ENCODE peak calls at places on chromosomes 2 and 18, in four cellular contexts. One of them, this sample, is unnamed.

GRCh38 chr2:38409136-38409903 is 32.2 kb upstream of the ATL2 start:
- DNase-seq in PC-9: peak
- DNase-seq in astrocyte of the spinal cord: no peak
- DNase-seq in WTC11: no peak
- DNase-seq in this sample: no peak

GRCh38 chr18:40371673-40372072 is 1583.4 kb upstream of the PIK3C3 start:
- DNase-seq in WTC11: no peak
- DNase-seq in astrocyte of the spinal cord: peak
- DNase-seq in PC-9: no peak
- DNase-seq in this sample: no peak

GRCh38 chr18:22591231-22591630 is 173.5 kb upstream of the CTAGE1 start:
- DNase-seq in PC-9: no peak
- DNase-seq in astrocyte of the spinal cord: peak
- DNase-seq in WTC11: no peak
- DNase-seq in this sample: no peak

GRCh38 chr2:68925298-68925885 is 27.3 kb downstream of the GKN2 start:
- DNase-seq in PC-9: peak
- DNase-seq in WTC11: peak
- DNase-seq in astrocyte of the spinal cord: peak
- DNase-seq in this sample: no peak

GRCh38 chr18:11156977-11157376 is 7.6 kb upstream of the PIEZO2 start:
- DNase-seq in astrocyte of the spinal cord: no peak
- DNase-seq in PC-9: no peak
- DNase-seq in WTC11: no peak
- DNase-seq in this sample: no peak

GRCh38 chr2:232900811-232901701 is 31.0 kb downstream of the SNORC start:
- DNase-seq in astrocyte of the spinal cord: no peak
- DNase-seq in WTC11: no peak
- DNase-seq in PC-9: no peak
- DNase-seq in this sample: no peak

GRCh38 chr2:111716901-111717635 is 166.9 kb downstream of the ANAPC1 start:
- DNase-seq in PC-9: no peak
- DNase-seq in astrocyte of the spinal cord: no peak
- DNase-seq in WTC11: no peak
- DNase-seq in this sample: no peak

GRCh38 chr2:12008425-12009061 is 262.1 kb downstream of the LPIN1 start:
- DNase-seq in astrocyte of the spinal cord: peak
- DNase-seq in WTC11: no peak
- DNase-seq in PC-9: peak
- DNase-seq in this sample: no peak

GRCh38 chr2:19649107-19649506 is 252.7 kb downstream of the TTC32 start:
- DNase-seq in PC-9: no peak
- DNase-seq in WTC11: no peak
- DNase-seq in astrocyte of the spinal cord: peak
- DNase-seq in this sample: no peak

GRCh38 chr2:40105593-40105992 is 326.5 kb upstream of the THUMPD2 start:
- DNase-seq in PC-9: no peak
- DNase-seq in astrocyte of the spinal cord: peak
- DNase-seq in WTC11: no peak
- DNase-seq in this sample: no peak

GRCh38 chr2:147037048-147037447 is 807.8 kb upstream of the ACVR2A start:
- DNase-seq in WTC11: no peak
- DNase-seq in PC-9: no peak
- DNase-seq in astrocyte of the spinal cord: no peak
- DNase-seq in this sample: no peak

GRCh38 chr2:107777962-107778361 is 48.7 kb upstream of the RGPD4 start:
- DNase-seq in WTC11: no peak
- DNase-seq in astrocyte of the spinal cord: no peak
- DNase-seq in PC-9: no peak
- DNase-seq in this sample: no peak

GRCh38 chr2:26687785-26688184 is 4.7 kb upstream of the KCNK3 start:
- DNase-seq in astrocyte of the spinal cord: no peak
- DNase-seq in WTC11: no peak
- DNase-seq in PC-9: no peak
- DNase-seq in this sample: no peak

GRCh38 chr18:56388571-56388970 is 249.8 kb downstream of the TXNL1 start:
- DNase-seq in PC-9: no peak
- DNase-seq in WTC11: no peak
- DNase-seq in astrocyte of the spinal cord: peak
- DNase-seq in this sample: no peak

GRCh38 chr2:222351035-222351434 is 52.2 kb upstream of the PAX3 start:
- DNase-seq in astrocyte of the spinal cord: no peak
- DNase-seq in PC-9: no peak
- DNase-seq in WTC11: no peak
- DNase-seq in this sample: no peak

GRCh38 chr18:41585512-41585911 is 369.5 kb upstream of the PIK3C3 start:
- DNase-seq in WTC11: no peak
- DNase-seq in PC-9: no peak
- DNase-seq in astrocyte of the spinal cord: no peak
- DNase-seq in this sample: no peak

GRCh38 chr18:41391616-41392610 is 563.1 kb upstream of the PIK3C3 start:
- DNase-seq in PC-9: peak
- DNase-seq in WTC11: peak
- DNase-seq in astrocyte of the spinal cord: peak
- DNase-seq in this sample: no peak

GRCh38 chr2:147076634-147077033 is 768.2 kb upstream of the ACVR2A start:
- DNase-seq in PC-9: no peak
- DNase-seq in WTC11: no peak
- DNase-seq in astrocyte of the spinal cord: peak
- DNase-seq in this sample: no peak

GRCh38 chr2:17470855-17471641 is 47.2 kb downstream of the RAD51AP2 start:
- DNase-seq in PC-9: peak
- DNase-seq in WTC11: peak
- DNase-seq in astrocyte of the spinal cord: peak
- DNase-seq in this sample: no peak

GRCh38 chr2:231545105-231545902 is 15.1 kb upstream of the NMUR1 start:
- DNase-seq in astrocyte of the spinal cord: peak
- DNase-seq in PC-9: peak
- DNase-seq in WTC11: no peak
- DNase-seq in this sample: no peak

GRCh38 chr2:236309669-236310029 is 45.4 kb upstream of the ASB18 start:
- DNase-seq in WTC11: peak
- DNase-seq in astrocyte of the spinal cord: no peak
- DNase-seq in PC-9: peak
- DNase-seq in this sample: no peak

GRCh38 chr18:25467226-25468065 is 115.5 kb upstream of the ZNF521 start:
- DNase-seq in PC-9: no peak
- DNase-seq in WTC11: no peak
- DNase-seq in astrocyte of the spinal cord: no peak
- DNase-seq in this sample: no peak

GRCh38 chr2:200298816-200299215 is 7.7 kb upstream of the SPATS2L start:
- DNase-seq in PC-9: no peak
- DNase-seq in WTC11: no peak
- DNase-seq in astrocyte of the spinal cord: no peak
- DNase-seq in this sample: no peak

GRCh38 chr2:118185210-118186109 is 97.2 kb downstream of the INSIG2 start:
- DNase-seq in PC-9: peak
- DNase-seq in WTC11: peak
- DNase-seq in astrocyte of the spinal cord: peak
- DNase-seq in this sample: no peak

GRCh38 chr2:126700677-126701076 is 44.7 kb downstream of the GYPC start:
- DNase-seq in astrocyte of the spinal cord: peak
- DNase-seq in PC-9: no peak
- DNase-seq in WTC11: no peak
- DNase-seq in this sample: no peak

GRCh38 chr18:35938562-35938961 is 33.9 kb upstream of the RMP24 start:
- DNase-seq in WTC11: no peak
- DNase-seq in PC-9: no peak
- DNase-seq in astrocyte of the spinal cord: no peak
- DNase-seq in this sample: no peak

GRCh38 chr2:145764631-145765030 is 1244.7 kb upstream of the ZEB2 start:
- DNase-seq in PC-9: no peak
- DNase-seq in astrocyte of the spinal cord: peak
- DNase-seq in WTC11: no peak
- DNase-seq in this sample: no peak

GRCh38 chr18:9839211-9839610 is 46.6 kb upstream of the TXNDC2 start:
- DNase-seq in PC-9: no peak
- DNase-seq in WTC11: no peak
- DNase-seq in astrocyte of the spinal cord: no peak
- DNase-seq in this sample: no peak

GRCh38 chr2:190695739-190696138 is 46.9 kb downstream of the NAB1 start:
- DNase-seq in astrocyte of the spinal cord: no peak
- DNase-seq in WTC11: no peak
- DNase-seq in PC-9: no peak
- DNase-seq in this sample: no peak

GRCh38 chr2:45011621-45012602 is 2.7 kb upstream of the SIX2 start:
- DNase-seq in PC-9: no peak
- DNase-seq in WTC11: no peak
- DNase-seq in astrocyte of the spinal cord: no peak
- DNase-seq in this sample: no peak

GRCh38 chr2:3633089-3633981 is 24.7 kb upstream of the ALLC start:
- DNase-seq in astrocyte of the spinal cord: peak
- DNase-seq in WTC11: peak
- DNase-seq in PC-9: no peak
- DNase-seq in this sample: peak

GRCh38 chr2:152924722-152925121 is 206.3 kb downstream of the ARL6IP6 start:
- DNase-seq in WTC11: no peak
- DNase-seq in PC-9: no peak
- DNase-seq in astrocyte of the spinal cord: peak
- DNase-seq in this sample: no peak

GRCh38 chr2:59449264-59449663 is 1104.2 kb downstream of the BCL11A start:
- DNase-seq in PC-9: no peak
- DNase-seq in astrocyte of the spinal cord: no peak
- DNase-seq in WTC11: no peak
- DNase-seq in this sample: no peak
- TF ChIP-seq CTCF in PC-9: no peak
- TF ChIP-seq CTCF in astrocyte of the spinal cord: no peak
- TF ChIP-seq CTCF in WTC11: no peak
- TF ChIP-seq CTCF in this sample: no peak

GRCh38 chr2:195925120-195925519 is 143.5 kb downstream of the DNAH7 start:
- DNase-seq in PC-9: no peak
- DNase-seq in astrocyte of the spinal cord: no peak
- DNase-seq in WTC11: no peak
- DNase-seq in this sample: no peak
- TF ChIP-seq CTCF in PC-9: no peak
- TF ChIP-seq CTCF in astrocyte of the spinal cord: no peak
- TF ChIP-seq CTCF in WTC11: no peak
- TF ChIP-seq CTCF in this sample: no peak

GRCh38 chr2:235070063-235070706 is 118.4 kb downstream of the SH3BP4 start:
- DNase-seq in astrocyte of the spinal cord: no peak
- DNase-seq in PC-9: peak
- DNase-seq in WTC11: peak
- DNase-seq in this sample: no peak
- TF ChIP-seq CTCF in astrocyte of the spinal cord: no peak
- TF ChIP-seq CTCF in PC-9: no peak
- TF ChIP-seq CTCF in WTC11: no peak
- TF ChIP-seq CTCF in this sample: no peak

DNA sequence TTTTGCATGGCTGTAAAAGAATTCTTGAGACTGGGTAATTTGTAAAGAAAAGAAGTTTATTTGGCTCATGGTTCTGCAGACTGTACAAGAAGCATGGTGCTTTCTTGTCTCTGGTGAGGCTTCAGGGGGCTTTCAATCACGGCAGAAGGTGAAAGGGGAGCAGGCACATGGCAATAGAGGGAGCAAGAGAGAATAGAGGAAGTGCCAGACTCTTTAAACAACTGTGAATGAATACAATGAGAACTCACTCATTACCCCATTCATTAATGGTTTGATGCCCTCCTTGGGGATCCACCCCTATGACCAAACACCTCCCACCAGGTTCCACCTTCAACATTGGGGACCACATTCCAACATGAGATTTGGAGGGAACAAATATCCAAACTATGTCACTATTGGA is 463.5 kb downstream of the MTX2 start:
- DNase-seq in WTC11: no peak
- DNase-seq in astrocyte of the spinal cord: no peak
- DNase-seq in PC-9: no peak
- DNase-seq in this sample: no peak
- TF ChIP-seq CTCF in WTC11: no peak
- TF ChIP-seq CTCF in astrocyte of the spinal cord: no peak
- TF ChIP-seq CTCF in PC-9: no peak
- TF ChIP-seq CTCF in this sample: no peak

GRCh38 chr2:141515931-141516330 is 614.9 kb downstream of the LRP1B start:
- DNase-seq in astrocyte of the spinal cord: no peak
- DNase-seq in PC-9: no peak
- DNase-seq in WTC11: no peak
- DNase-seq in this sample: no peak

GRCh38 chr2:141517180-141517851 is 613.5 kb downstream of the LRP1B start:
- DNase-seq in WTC11: no peak
- DNase-seq in astrocyte of the spinal cord: no peak
- DNase-seq in PC-9: no peak
- DNase-seq in this sample: no peak

GRCh38 chr2:141508806-141509595 is 621.8 kb downstream of the LRP1B start:
- DNase-seq in WTC11: no peak
- DNase-seq in PC-9: no peak
- DNase-seq in astrocyte of the spinal cord: no peak
- DNase-seq in this sample: no peak

GRCh38 chr2:141517852-141518421 is 612.9 kb downstream of the LRP1B start:
- DNase-seq in PC-9: no peak
- DNase-seq in WTC11: no peak
- DNase-seq in astrocyte of the spinal cord: no peak
- DNase-seq in this sample: no peak

DNA sequence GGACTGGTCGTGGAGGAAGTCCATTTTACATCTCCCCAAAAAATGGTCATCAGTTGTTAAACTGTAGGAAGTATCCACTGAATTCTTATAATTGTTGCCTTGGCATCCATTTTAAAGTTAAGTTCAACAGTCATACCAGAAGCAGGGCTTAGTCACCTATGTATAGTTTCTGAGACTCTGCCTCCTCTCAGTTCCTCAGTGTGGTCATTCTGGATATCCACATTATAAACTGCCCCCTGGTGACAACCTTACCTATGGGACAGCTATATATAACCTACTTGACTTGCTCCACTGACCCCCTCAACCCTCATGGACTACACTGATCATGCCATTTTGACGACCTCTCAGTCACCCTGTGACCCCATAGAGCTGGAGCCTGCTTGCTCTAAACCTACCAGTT is 617.0 kb downstream of the LRP1B start:
- DNase-seq in WTC11: no peak
- DNase-seq in astrocyte of the spinal cord: no peak
- DNase-seq in PC-9: no peak
- DNase-seq in this sample: no peak
- TF ChIP-seq CTCF in WTC11: no peak
- TF ChIP-seq CTCF in astrocyte of the spinal cord: no peak
- TF ChIP-seq CTCF in PC-9: no peak
- TF ChIP-seq CTCF in this sample: no peak